ENCODE peak calls at places on chromosomes 1 and 21, in eight cellular contexts. One of them, this sample, is unnamed.

GRCh38 chr1:6244401-6245054 is 549 bp downstream of the HES3 start:
- DNase-seq in NCI-H1092 treated with DMSO at 0.1 percent for 48 hours: no peak
- DNase-seq in amniotic stem cell: no peak
- DNase-seq in central memory CD8-positive, alpha-beta T cell: no peak
- DNase-seq in Calu3: no peak
- DNase-seq in AG10803: no peak
- DNase-seq in HT-29: no peak
- DNase-seq in naive B cell: no peak
- DNase-seq in this sample: no peak

GRCh38 chr1:77889240-77889637 is 815 bp downstream of the NEXN start:
- DNase-seq in NCI-H1092 treated with DMSO at 0.1 percent for 48 hours: no peak
- DNase-seq in amniotic stem cell: peak; percentile 34
- DNase-seq in central memory CD8-positive, alpha-beta T cell: no peak
- DNase-seq in Calu3: no peak
- DNase-seq in AG10803: peak; percentile 60
- DNase-seq in HT-29: no peak
- DNase-seq in naive B cell: no peak
- DNase-seq in this sample: peak; percentile 74

GRCh38 chr1:165289556-165289955 is 67.0 kb downstream of the LMX1A start:
- DNase-seq in NCI-H1092 treated with DMSO at 0.1 percent for 48 hours: peak; percentile 64
- DNase-seq in amniotic stem cell: no peak
- DNase-seq in central memory CD8-positive, alpha-beta T cell: no peak
- DNase-seq in Calu3: no peak
- DNase-seq in AG10803: no peak
- DNase-seq in HT-29: no peak
- DNase-seq in naive B cell: no peak
- DNase-seq in this sample: no peak

GRCh38 chr1:44835738-44836675 is 7.0 kb downstream of the PTCH2 start:
- DNase-seq in NCI-H1092 treated with DMSO at 0.1 percent for 48 hours: peak; percentile 83
- DNase-seq in amniotic stem cell: peak; percentile 82
- DNase-seq in central memory CD8-positive, alpha-beta T cell: peak; percentile 78
- DNase-seq in Calu3: peak; percentile 91
- DNase-seq in AG10803: peak; percentile 77
- DNase-seq in HT-29: peak; percentile 90
- DNase-seq in naive B cell: peak; percentile 79
- DNase-seq in this sample: peak; percentile 86

GRCh38 chr1:203776636-203777035 is 11.7 kb downstream of the LAX1 start:
- DNase-seq in NCI-H1092 treated with DMSO at 0.1 percent for 48 hours: peak; percentile 18
- DNase-seq in amniotic stem cell: no peak
- DNase-seq in central memory CD8-positive, alpha-beta T cell: no peak
- DNase-seq in Calu3: peak; percentile 12
- DNase-seq in AG10803: no peak
- DNase-seq in HT-29: peak; percentile 16
- DNase-seq in naive B cell: no peak
- DNase-seq in this sample: no peak

GRCh38 chr1:168472244-168472643 is 71.6 kb downstream of the XCL2 start:
- DNase-seq in NCI-H1092 treated with DMSO at 0.1 percent for 48 hours: no peak
- DNase-seq in amniotic stem cell: no peak
- DNase-seq in central memory CD8-positive, alpha-beta T cell: no peak
- DNase-seq in Calu3: no peak
- DNase-seq in AG10803: no peak
- DNase-seq in HT-29: no peak
- DNase-seq in naive B cell: no peak
- DNase-seq in this sample: no peak

GRCh38 chr1:225882699-225883615 is 777 bp upstream of the TMEM63A start:
- DNase-seq in NCI-H1092 treated with DMSO at 0.1 percent for 48 hours: no peak
- DNase-seq in amniotic stem cell: no peak
- DNase-seq in central memory CD8-positive, alpha-beta T cell: no peak
- DNase-seq in Calu3: peak; percentile 57
- DNase-seq in AG10803: peak; percentile 45
- DNase-seq in HT-29: peak; percentile 65
- DNase-seq in naive B cell: no peak
- DNase-seq in this sample: peak; percentile 60

GRCh38 chr21:31382060-31382459 is 38.0 kb upstream of the TIAM1 start:
- DNase-seq in NCI-H1092 treated with DMSO at 0.1 percent for 48 hours: no peak
- DNase-seq in amniotic stem cell: no peak
- DNase-seq in central memory CD8-positive, alpha-beta T cell: no peak
- DNase-seq in Calu3: no peak
- DNase-seq in AG10803: no peak
- DNase-seq in HT-29: no peak
- DNase-seq in naive B cell: no peak
- DNase-seq in this sample: no peak

GRCh38 chr1:61724721-61725694 is at the start of gene TM2D1:
- DNase-seq in NCI-H1092 treated with DMSO at 0.1 percent for 48 hours: peak; percentile 86
- DNase-seq in amniotic stem cell: peak; percentile 79
- DNase-seq in central memory CD8-positive, alpha-beta T cell: peak; percentile 74
- DNase-seq in Calu3: peak; percentile 87
- DNase-seq in AG10803: peak; percentile 85
- DNase-seq in HT-29: peak; percentile 94
- DNase-seq in naive B cell: peak; percentile 83
- DNase-seq in this sample: peak; percentile 86

GRCh38 chr1:167808690-167809089 is 86.9 kb downstream of the MPZL1 start:
- DNase-seq in NCI-H1092 treated with DMSO at 0.1 percent for 48 hours: no peak
- DNase-seq in amniotic stem cell: no peak
- DNase-seq in central memory CD8-positive, alpha-beta T cell: no peak
- DNase-seq in Calu3: no peak
- DNase-seq in AG10803: peak; percentile 43
- DNase-seq in HT-29: no peak
- DNase-seq in naive B cell: no peak
- DNase-seq in this sample: peak; percentile 35

GRCh38 chr1:58848818-58849411 is 65.1 kb upstream of the JUN start:
- DNase-seq in NCI-H1092 treated with DMSO at 0.1 percent for 48 hours: peak; percentile 31
- DNase-seq in amniotic stem cell: peak; percentile 90
- DNase-seq in central memory CD8-positive, alpha-beta T cell: no peak
- DNase-seq in Calu3: peak; percentile 90
- DNase-seq in AG10803: peak; percentile 96
- DNase-seq in HT-29: peak; percentile 60
- DNase-seq in naive B cell: no peak
- DNase-seq in this sample: peak; percentile 72

GRCh38 chr1:243471754-243472725 is 216.2 kb downstream of the SDCCAG8 start:
- DNase-seq in NCI-H1092 treated with DMSO at 0.1 percent for 48 hours: no peak
- DNase-seq in amniotic stem cell: no peak
- DNase-seq in central memory CD8-positive, alpha-beta T cell: no peak
- DNase-seq in Calu3: no peak
- DNase-seq in AG10803: no peak
- DNase-seq in HT-29: no peak
- DNase-seq in naive B cell: no peak
- DNase-seq in this sample: peak; percentile 22

GRCh38 chr1:117633936-117634335 is 28.1 kb downstream of the TENT5C start:
- DNase-seq in NCI-H1092 treated with DMSO at 0.1 percent for 48 hours: no peak
- DNase-seq in amniotic stem cell: no peak
- DNase-seq in central memory CD8-positive, alpha-beta T cell: no peak
- DNase-seq in Calu3: no peak
- DNase-seq in AG10803: no peak
- DNase-seq in HT-29: no peak
- DNase-seq in naive B cell: no peak
- DNase-seq in this sample: no peak

GRCh38 chr1:27630859-27631491 is 4.0 kb downstream of the FGR start:
- DNase-seq in NCI-H1092 treated with DMSO at 0.1 percent for 48 hours: no peak
- DNase-seq in amniotic stem cell: no peak
- DNase-seq in central memory CD8-positive, alpha-beta T cell: no peak
- DNase-seq in Calu3: no peak
- DNase-seq in AG10803: no peak
- DNase-seq in HT-29: no peak
- DNase-seq in naive B cell: peak; percentile 36
- DNase-seq in this sample: no peak

GRCh38 chr1:42170779-42171621 is 6.5 kb upstream of the GUCA2A start:
- DNase-seq in NCI-H1092 treated with DMSO at 0.1 percent for 48 hours: peak; percentile 24
- DNase-seq in amniotic stem cell: no peak
- DNase-seq in central memory CD8-positive, alpha-beta T cell: no peak
- DNase-seq in Calu3: no peak
- DNase-seq in AG10803: no peak
- DNase-seq in HT-29: no peak
- DNase-seq in naive B cell: no peak
- DNase-seq in this sample: no peak

GRCh38 chr1:54332781-54333585 is 73.2 kb downstream of the SSBP3 start:
- DNase-seq in NCI-H1092 treated with DMSO at 0.1 percent for 48 hours: no peak
- DNase-seq in amniotic stem cell: no peak
- DNase-seq in central memory CD8-positive, alpha-beta T cell: no peak
- DNase-seq in Calu3: no peak
- DNase-seq in AG10803: no peak
- DNase-seq in HT-29: no peak
- DNase-seq in naive B cell: no peak
- DNase-seq in this sample: no peak

GRCh38 chr1:94792473-94792875 is 27.7 kb upstream of the SLC44A3 start:
- DNase-seq in NCI-H1092 treated with DMSO at 0.1 percent for 48 hours: no peak
- DNase-seq in amniotic stem cell: no peak
- DNase-seq in central memory CD8-positive, alpha-beta T cell: no peak
- DNase-seq in Calu3: peak; percentile 57
- DNase-seq in AG10803: peak; percentile 72
- DNase-seq in HT-29: peak; percentile 19
- DNase-seq in naive B cell: peak; percentile 57
- DNase-seq in this sample: peak; percentile 59

GRCh38 chr1:87968259-87968955 is 639.7 kb downstream of the LMO4 start:
- DNase-seq in NCI-H1092 treated with DMSO at 0.1 percent for 48 hours: no peak
- DNase-seq in amniotic stem cell: no peak
- DNase-seq in central memory CD8-positive, alpha-beta T cell: no peak
- DNase-seq in Calu3: no peak
- DNase-seq in AG10803: peak; percentile 66
- DNase-seq in HT-29: no peak
- DNase-seq in naive B cell: no peak
- DNase-seq in this sample: peak; percentile 81

GRCh38 chr21:35336534-35336933 is 287.4 kb upstream of the RUNX1 start:
- DNase-seq in NCI-H1092 treated with DMSO at 0.1 percent for 48 hours: no peak
- DNase-seq in amniotic stem cell: no peak
- DNase-seq in central memory CD8-positive, alpha-beta T cell: no peak
- DNase-seq in Calu3: no peak
- DNase-seq in AG10803: peak; percentile 23
- DNase-seq in HT-29: no peak
- DNase-seq in naive B cell: no peak
- DNase-seq in this sample: no peak

GRCh38 chr1:69401894-69402293 is 165.8 kb upstream of the LRRC7 start:
- DNase-seq in NCI-H1092 treated with DMSO at 0.1 percent for 48 hours: no peak
- DNase-seq in amniotic stem cell: no peak
- DNase-seq in central memory CD8-positive, alpha-beta T cell: no peak
- DNase-seq in Calu3: no peak
- DNase-seq in AG10803: no peak
- DNase-seq in HT-29: no peak
- DNase-seq in naive B cell: no peak
- DNase-seq in this sample: no peak

GRCh38 chr1:67540733-67541125 is 110.5 kb upstream of the SERBP1 start:
- DNase-seq in NCI-H1092 treated with DMSO at 0.1 percent for 48 hours: no peak
- DNase-seq in amniotic stem cell: no peak
- DNase-seq in central memory CD8-positive, alpha-beta T cell: no peak
- DNase-seq in Calu3: no peak
- DNase-seq in AG10803: peak; percentile 25
- DNase-seq in HT-29: no peak
- DNase-seq in naive B cell: no peak
- DNase-seq in this sample: no peak

GRCh38 chr21:35063428-35064172 is 14.5 kb upstream of the RUNX1 start:
- DNase-seq in NCI-H1092 treated with DMSO at 0.1 percent for 48 hours: no peak
- DNase-seq in amniotic stem cell: no peak
- DNase-seq in central memory CD8-positive, alpha-beta T cell: no peak
- DNase-seq in Calu3: peak; percentile 51
- DNase-seq in AG10803: no peak
- DNase-seq in HT-29: peak; percentile 3
- DNase-seq in naive B cell: no peak
- DNase-seq in this sample: no peak

GRCh38 chr1:235720544-235720943 is 71.0 kb upstream of the GNG4 start:
- DNase-seq in NCI-H1092 treated with DMSO at 0.1 percent for 48 hours: no peak
- DNase-seq in amniotic stem cell: no peak
- DNase-seq in central memory CD8-positive, alpha-beta T cell: no peak
- DNase-seq in Calu3: no peak
- DNase-seq in AG10803: no peak
- DNase-seq in HT-29: no peak
- DNase-seq in naive B cell: no peak
- DNase-seq in this sample: no peak

GRCh38 chr1:94038511-94038910 is 82.4 kb downstream of the ABCA4 start:
- DNase-seq in NCI-H1092 treated with DMSO at 0.1 percent for 48 hours: no peak
- DNase-seq in amniotic stem cell: no peak
- DNase-seq in central memory CD8-positive, alpha-beta T cell: no peak
- DNase-seq in Calu3: no peak
- DNase-seq in AG10803: peak; percentile 47
- DNase-seq in HT-29: no peak
- DNase-seq in naive B cell: no peak
- DNase-seq in this sample: peak; percentile 63

GRCh38 chr1:3349161-3349967 is 105.1 kb upstream of the ARHGEF16 start:
- DNase-seq in NCI-H1092 treated with DMSO at 0.1 percent for 48 hours: no peak
- DNase-seq in amniotic stem cell: no peak
- DNase-seq in central memory CD8-positive, alpha-beta T cell: no peak
- DNase-seq in Calu3: peak; percentile 49
- DNase-seq in AG10803: no peak
- DNase-seq in HT-29: no peak
- DNase-seq in naive B cell: no peak
- DNase-seq in this sample: peak; percentile 23

GRCh38 chr1:243482237-243483022 is 226.6 kb downstream of the SDCCAG8 start:
- DNase-seq in NCI-H1092 treated with DMSO at 0.1 percent for 48 hours: no peak
- DNase-seq in amniotic stem cell: no peak
- DNase-seq in central memory CD8-positive, alpha-beta T cell: no peak
- DNase-seq in Calu3: peak; percentile 31
- DNase-seq in AG10803: peak; percentile 91
- DNase-seq in HT-29: no peak
- DNase-seq in naive B cell: no peak
- DNase-seq in this sample: peak; percentile 91

GRCh38 chr1:114178940-114179339 is 25.3 kb upstream of the SYT6 start:
- DNase-seq in NCI-H1092 treated with DMSO at 0.1 percent for 48 hours: peak; percentile 81
- DNase-seq in amniotic stem cell: no peak
- DNase-seq in central memory CD8-positive, alpha-beta T cell: no peak
- DNase-seq in Calu3: no peak
- DNase-seq in AG10803: no peak
- DNase-seq in HT-29: no peak
- DNase-seq in naive B cell: no peak
- DNase-seq in this sample: no peak

GRCh38 chr1:35264861-35265260 is 3.6 kb upstream of the ZMYM4 start:
- DNase-seq in NCI-H1092 treated with DMSO at 0.1 percent for 48 hours: no peak
- DNase-seq in amniotic stem cell: peak; percentile 38
- DNase-seq in central memory CD8-positive, alpha-beta T cell: no peak
- DNase-seq in Calu3: peak; percentile 33
- DNase-seq in AG10803: peak; percentile 76
- DNase-seq in HT-29: peak; percentile 37
- DNase-seq in naive B cell: no peak
- DNase-seq in this sample: peak; percentile 63

GRCh38 chr1:41874903-41875411 is 43.8 kb downstream of the HIVEP3 start:
- DNase-seq in NCI-H1092 treated with DMSO at 0.1 percent for 48 hours: no peak
- DNase-seq in amniotic stem cell: no peak
- DNase-seq in central memory CD8-positive, alpha-beta T cell: no peak
- DNase-seq in Calu3: no peak
- DNase-seq in AG10803: no peak
- DNase-seq in HT-29: no peak
- DNase-seq in naive B cell: no peak
- DNase-seq in this sample: no peak

GRCh38 chr21:46153259-46154154 is 1.9 kb downstream of the FTCD start:
- DNase-seq in NCI-H1092 treated with DMSO at 0.1 percent for 48 hours: peak; percentile 30
- DNase-seq in amniotic stem cell: no peak
- DNase-seq in central memory CD8-positive, alpha-beta T cell: no peak
- DNase-seq in Calu3: peak; percentile 50
- DNase-seq in AG10803: peak; percentile 31
- DNase-seq in HT-29: peak; percentile 29
- DNase-seq in naive B cell: no peak
- DNase-seq in this sample: peak; percentile 49

GRCh38 chr1:54884135-54884586 is 2.8 kb downstream of the DHCR24 start:
- DNase-seq in NCI-H1092 treated with DMSO at 0.1 percent for 48 hours: no peak
- DNase-seq in amniotic stem cell: no peak
- DNase-seq in central memory CD8-positive, alpha-beta T cell: no peak
- DNase-seq in Calu3: no peak
- DNase-seq in AG10803: peak; percentile 60
- DNase-seq in HT-29: no peak
- DNase-seq in naive B cell: no peak
- DNase-seq in this sample: peak; percentile 59

GRCh38 chr1:58983633-58984301 is 199.9 kb upstream of the JUN start:
- DNase-seq in NCI-H1092 treated with DMSO at 0.1 percent for 48 hours: no peak
- DNase-seq in amniotic stem cell: no peak
- DNase-seq in central memory CD8-positive, alpha-beta T cell: no peak
- DNase-seq in Calu3: no peak
- DNase-seq in AG10803: no peak
- DNase-seq in HT-29: no peak
- DNase-seq in naive B cell: no peak
- DNase-seq in this sample: no peak

GRCh38 chr1:174954686-174955669 is 44.8 kb upstream of the CACYBP start:
- DNase-seq in NCI-H1092 treated with DMSO at 0.1 percent for 48 hours: peak; percentile 98
- DNase-seq in amniotic stem cell: no peak
- DNase-seq in central memory CD8-positive, alpha-beta T cell: no peak
- DNase-seq in Calu3: no peak
- DNase-seq in AG10803: no peak
- DNase-seq in HT-29: peak; percentile 22
- DNase-seq in naive B cell: no peak
- DNase-seq in this sample: no peak

GRCh38 chr1:198829356-198829755 is 190.5 kb downstream of the PTPRC start:
- DNase-seq in NCI-H1092 treated with DMSO at 0.1 percent for 48 hours: no peak
- DNase-seq in amniotic stem cell: no peak
- DNase-seq in central memory CD8-positive, alpha-beta T cell: no peak
- DNase-seq in Calu3: no peak
- DNase-seq in AG10803: no peak
- DNase-seq in HT-29: no peak
- DNase-seq in naive B cell: no peak
- DNase-seq in this sample: no peak

This sample was measured in fibroblast of villous mesenchyme.